ENCODE peak calls at places on chromosomes 12 and 14, in five cellular contexts. O is left ventricle myocardium inferior, S is foreskin fibroblast, B is SJSA1, K is ovary. Z is an unnamed sample.

GRCh38 chr12:19191089-19191488 is 61.6 kb downstream of the PLEKHA5 start:
- DNase-seq in B (no peak), K (no peak), S (no peak), O (no peak), Z (no peak)

GRCh38 chr14:49957089-49957852 is 64.4 kb downstream of the ARF6 start:
- DNase-seq in S (no peak), O (no peak), K (no peak), B (no peak), Z (peak; percentile 26)

GRCh38 chr12:81078469-81079196 is 754 bp downstream of the ACSS3 start:
- DNase-seq in B (no peak), S (peak; percentile 87), O (no peak), K (peak; percentile 73), Z (peak; percentile 77)

GRCh38 chr12:86551146-86551571 is 295.0 kb upstream of the MGAT4C start:
- DNase-seq in B (no peak), K (no peak), S (no peak), O (peak; percentile 32), Z (no peak)

GRCh38 chr12:132622437-132623071 is 4.0 kb downstream of the P2RX2 start:
- DNase-seq in O (no peak), B (no peak), S (peak; percentile 84), K (peak; percentile 74), Z (peak; percentile 35)

GRCh38 chr12:80353254-80353653 is 90.8 kb upstream of the PTPRQ start:
- DNase-seq in K (no peak), O (no peak), S (peak; percentile 46), B (peak; percentile 49), Z (no peak)

GRCh38 chr12:69415471-69416275 is 54.5 kb upstream of the FRS2 start:
- DNase-seq in S (peak; percentile 92), O (peak; percentile 25), B (peak; percentile 62), K (peak; percentile 69), Z (peak; percentile 86)

GRCh38 chr12:57810450-57810849 is 8.1 kb downstream of the AVIL start:
- DNase-seq in O (no peak), K (no peak), S (peak; percentile 70), B (no peak), Z (no peak)

GRCh38 chr12:8894378-8894777 is 19.9 kb upstream of the PHC1 start:
- DNase-seq in O (no peak), K (no peak), B (no peak), S (no peak), Z (no peak)

GRCh38 chr12:25755681-25756260 is 202.7 kb upstream of the LMNTD1 start:
- DNase-seq in K (no peak), B (no peak), S (peak; percentile 37), O (no peak), Z (peak; percentile 94)

GRCh38 chr12:100128509-100128908 is 14.2 kb downstream of the BLTP3B start:
- DNase-seq in O (peak; percentile 33), B (no peak), K (peak; percentile 44), S (peak; percentile 77), Z (peak; percentile 85)

GRCh38 chr14:101480022-101480746 is 81.1 kb upstream of the DIO3 start:
- DNase-seq in K (peak; percentile 17), S (no peak), B (peak; percentile 16), O (no peak), Z (no peak)

GRCh38 chr12:128323526-128323925 is 56.6 kb downstream of the TMEM132C start:
- DNase-seq in S (no peak), B (no peak), O (no peak), K (no peak), Z (peak; percentile 65)

GRCh38 chr14:37709419-37710195 is 114.2 kb downstream of the TTC6 start:
- DNase-seq in S (peak; percentile 40), B (no peak), K (no peak), O (no peak), Z (peak; percentile 3)

GRCh38 chr12:69007166-69007857 is 74.3 kb upstream of the CPM start:
- DNase-seq in S (peak; percentile 89), K (peak; percentile 40), O (no peak), B (peak; percentile 49), Z (no peak)

GRCh38 chr12:72024613-72025012 is 86.0 kb downstream of the TPH2 start:
- DNase-seq in S (no peak), B (no peak), K (no peak), O (no peak), Z (no peak)

GRCh38 chr14:79404874-79405273 is 806.4 kb downstream of the DIO2 start:
- DNase-seq in B (no peak), O (no peak), K (no peak), S (no peak), Z (no peak)

GRCh38 chr12:1117970-1118563 is 127.0 kb downstream of the ERC1 start:
- DNase-seq in O (peak; percentile 48), K (peak; percentile 78), S (peak; percentile 86), B (peak; percentile 70), Z (peak; percentile 65)

GRCh38 chr12:1115471-1116242 is 124.6 kb downstream of the ERC1 start:
- DNase-seq in S (peak; percentile 68), B (no peak), K (no peak), O (no peak), Z (no peak)

GRCh38 chr12:1122803-1123202 is 131.8 kb downstream of the ERC1 start:
- DNase-seq in S (no peak), B (no peak), K (no peak), O (no peak), Z (peak; percentile 13)

DNA sequence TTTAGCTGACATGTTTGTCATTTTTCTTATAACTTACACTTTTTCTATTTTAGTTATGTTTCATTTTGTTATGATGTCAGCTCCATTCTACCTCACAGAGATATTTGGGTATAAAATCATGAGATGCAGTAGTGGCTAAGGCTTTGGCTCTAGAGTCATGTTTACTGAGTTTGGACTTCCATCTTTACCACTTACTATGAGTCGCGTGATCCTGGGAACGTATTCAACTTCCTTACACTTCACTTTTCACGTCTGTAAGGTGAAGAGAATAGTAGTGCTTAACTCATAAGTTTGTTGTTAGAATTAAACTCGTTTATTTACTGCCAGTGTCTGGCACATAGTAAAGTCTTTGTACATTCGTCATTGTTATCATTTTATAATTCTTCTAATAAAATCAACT is 126.3 kb downstream of the ERC1 start:
- DNase-seq in O (no peak), S (peak; percentile 24), K (no peak), B (no peak), Z (no peak)
- H3K4me3 ChIP-seq in O (no peak overlapping the region), S (no peak overlapping the region), K (no peak overlapping the region), B (no peak overlapping the region), Z (no peak overlapping the region)

DNA sequence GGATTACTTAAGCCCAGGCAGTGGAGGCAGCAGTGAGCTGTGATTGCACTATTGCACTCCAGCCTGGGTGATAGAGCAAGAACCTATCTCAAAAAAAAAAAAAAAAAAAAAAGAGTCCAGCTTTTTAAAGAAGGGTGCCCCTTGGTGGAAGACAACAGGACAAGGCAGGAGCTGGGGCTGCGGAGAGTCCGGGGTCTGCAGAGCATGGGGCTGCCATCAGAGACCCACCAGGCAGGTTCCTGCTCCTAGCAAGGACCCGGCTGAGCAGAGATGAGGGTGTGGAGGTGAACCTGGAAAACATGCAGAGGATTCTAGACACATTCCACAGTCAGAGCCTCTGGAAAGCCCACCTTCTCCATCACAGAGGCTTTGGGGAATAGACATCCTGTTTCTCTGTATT is 21.0 kb upstream of the CIPC start:
- DNase-seq in B (no peak), K (peak; percentile 38), S (no peak), O (no peak), Z (no peak)
- H3K4me3 ChIP-seq in B (no peak overlapping the region), K (no peak overlapping the region), S (no peak overlapping the region), O (peak overlapping the region; percentile 52), Z (no peak overlapping the region)

DNA sequence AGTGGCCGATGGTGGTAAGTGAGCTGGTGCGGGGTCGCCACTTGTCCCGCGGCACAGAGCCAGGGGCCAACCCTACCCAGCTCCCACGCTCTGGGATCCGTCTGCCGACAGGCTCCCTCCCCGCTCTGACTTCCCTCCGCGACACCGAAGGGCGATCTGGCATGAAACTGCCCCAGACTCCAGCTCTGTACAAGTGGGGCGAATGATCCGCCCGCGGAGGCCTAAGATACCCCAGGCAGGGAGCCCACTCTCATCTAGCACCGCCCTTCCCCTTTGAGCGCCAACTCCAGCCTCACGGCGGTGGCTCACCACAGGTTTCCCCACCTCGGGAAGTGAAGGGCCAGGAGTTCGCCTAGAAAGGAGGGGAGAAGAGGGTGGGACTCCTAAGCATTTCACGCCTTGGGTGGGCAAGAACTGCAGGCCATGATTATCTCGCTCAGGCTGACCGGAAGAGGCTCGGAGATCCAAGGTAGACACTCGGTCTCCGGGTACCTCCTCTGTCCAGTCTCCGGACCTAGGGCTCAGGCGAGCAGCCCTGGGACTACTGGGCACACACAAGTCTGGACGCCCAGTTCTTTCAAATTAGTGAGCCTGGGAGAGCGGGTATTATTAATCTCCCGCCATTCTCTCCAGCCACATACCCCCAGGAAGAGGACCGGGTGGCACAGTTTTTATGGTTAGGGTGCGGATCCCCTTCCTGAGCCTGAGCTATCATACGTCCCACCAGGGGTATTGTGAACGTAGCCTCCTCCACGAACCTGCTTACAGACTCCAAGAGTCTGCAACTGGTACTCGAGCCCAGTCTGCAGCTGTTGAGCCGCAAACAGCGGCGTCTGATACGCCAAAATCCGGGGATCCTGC is 849 bp downstream of the WNT1 start:
- DNase-seq in O (no peak), S (peak; percentile 21), B (no peak), K (no peak), Z (no peak)
- H3K4me3 ChIP-seq in O (peak overlapping the region; percentile 59), S (no peak overlapping the region), B (no peak overlapping the region), K (no peak overlapping the region), Z (no peak overlapping the region)

DNA sequence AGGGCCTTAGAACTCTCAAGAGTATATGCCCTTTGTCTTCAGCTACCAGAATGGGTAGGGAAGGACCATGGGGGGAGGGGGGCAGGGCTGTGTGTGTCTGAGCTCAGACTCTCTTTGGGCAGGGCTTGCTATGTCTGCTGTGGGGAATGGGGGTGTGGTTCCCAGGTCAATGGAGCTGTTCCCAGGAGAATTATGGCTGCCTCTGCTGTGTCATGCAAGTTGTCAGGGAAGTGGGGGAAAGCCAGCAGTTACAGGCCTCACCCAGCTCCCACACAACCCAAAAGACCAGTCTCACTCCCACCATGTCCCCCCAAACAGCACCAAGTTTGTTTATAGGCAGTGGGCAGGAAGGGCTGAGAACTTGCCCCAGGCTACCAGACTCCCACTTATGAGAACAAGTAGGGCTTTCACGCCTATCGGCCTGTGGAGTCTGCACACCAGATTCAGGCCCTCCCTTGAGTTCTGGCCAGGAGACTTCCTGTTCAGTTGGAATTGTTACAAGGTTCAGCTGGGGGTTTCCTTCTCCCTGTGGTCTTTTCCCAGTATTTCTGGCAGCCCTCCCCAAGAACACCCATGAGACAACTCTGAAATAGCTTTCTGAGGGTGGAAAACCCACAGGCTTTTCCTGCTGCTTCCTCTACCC is 6.1 kb upstream of the SERPINA11 start:
- DNase-seq in B (no peak), K (no peak), S (no peak), O (no peak), Z (no peak)
- H3K4me3 ChIP-seq in B (no peak overlapping the region), K (no peak overlapping the region), S (no peak overlapping the region), O (no peak overlapping the region), Z (no peak overlapping the region)

DNA sequence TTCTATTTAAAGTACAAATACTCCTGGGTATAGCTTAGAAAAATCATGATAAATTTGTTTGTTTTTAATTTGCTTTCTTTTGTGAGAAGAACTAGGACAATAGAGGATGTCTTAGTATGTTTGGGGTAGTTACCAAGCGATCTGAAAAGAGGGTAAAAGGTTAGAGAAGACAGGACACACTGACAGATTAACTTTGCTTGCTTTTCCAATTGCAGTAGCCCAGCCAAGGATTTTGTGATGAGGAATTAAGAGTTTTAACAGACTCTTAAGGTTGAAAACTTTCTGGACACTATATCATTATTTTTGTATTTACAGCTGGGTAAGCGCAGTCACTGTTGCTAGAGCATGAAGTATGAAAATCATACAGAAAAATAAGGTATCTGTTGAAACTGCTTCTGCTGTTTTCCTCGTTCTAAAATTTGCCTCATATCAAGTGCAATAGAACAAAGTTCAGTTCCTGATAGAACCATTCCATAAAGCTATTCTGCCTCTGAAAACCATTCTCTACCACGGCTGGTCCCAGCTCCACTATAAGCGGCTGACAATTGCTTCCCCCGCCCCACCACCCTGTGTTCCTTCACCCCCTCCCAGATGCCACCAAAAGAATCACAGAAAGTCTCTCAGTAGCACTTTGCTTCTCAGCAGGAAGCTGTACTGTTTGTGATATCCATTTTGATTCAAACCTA is 413.4 kb downstream of the BCAT1 start:
- DNase-seq in O (no peak), B (no peak), S (no peak), K (no peak), Z (no peak)
- H3K4me3 ChIP-seq in O (no peak overlapping the region), B (no peak overlapping the region), S (no peak overlapping the region), K (no peak overlapping the region), Z (no peak overlapping the region)

GRCh38 chr14:84643438-84643837 is 886.5 kb upstream of the FLRT2 start:
- DNase-seq in B (no peak), K (no peak), S (no peak), O (no peak), Z (peak; percentile 46)
- H3K4me3 ChIP-seq in B (no peak overlapping the region), K (no peak overlapping the region), S (no peak overlapping the region), O (no peak overlapping the region), Z (no peak overlapping the region)